ENCODE peak calls at places on chromosomes 13 and 19, in ten cellular contexts. N is brain microvascular endothelial cell, A is kidney epithelial cell, T is fibroblast of lung, G is PC-9, I is epithelial cell of esophagus, O is AG10803, B is Caco-2, W is H9, Z is cardiac fibroblast. S is an unnamed sample.
A peak's percentile ranks its signal among the peaks of the same experiment; 100 is the strongest.

GRCh38 chr19:10566658-10567410 is 1.0 kb upstream of the KRI1 start:
- DNase-seq in N (no peak), A (no peak), T (no peak), G (no peak), I (no peak), O (no peak), B (no peak), W (no peak), Z (no peak), S (no peak)

GRCh38 chr19:15378529-15379082 is 981 bp downstream of the AKAP8 start:
- DNase-seq in N (peak; percentile 47), A (no peak), T (peak; percentile 40), G (peak; percentile 53), I (peak; percentile 57), O (peak; percentile 49), B (no peak), W (no peak), Z (peak; percentile 58), S (peak; percentile 20)

GRCh38 chr19:43777163-43777700 is 3.5 kb downstream of the KCNN4 start:
- DNase-seq in N (no peak), A (no peak), T (peak; percentile 82), G (peak; percentile 74), I (no peak), O (peak; percentile 21), B (no peak), W (no peak), Z (peak; percentile 29), S (peak; percentile 73)

GRCh38 chr13:51856998-51857397 is 4.8 kb upstream of the CCDC70 start:
- DNase-seq in N (no peak), A (no peak), T (no peak), G (peak; percentile 41), I (no peak), O (no peak), B (no peak), W (no peak), Z (no peak), S (no peak)

GRCh38 chr19:6802336-6803035 is 30.0 kb downstream of the VAV1 start:
- DNase-seq in N (no peak), A (no peak), T (no peak), G (peak; percentile 71), I (peak; percentile 26), O (no peak), B (no peak), W (peak; percentile 54), Z (peak; percentile 4), S (no peak)

GRCh38 chr19:52741951-52742485 is 7.2 kb upstream of the ZNF611 start:
- DNase-seq in N (no peak), A (no peak), T (no peak), G (no peak), I (no peak), O (no peak), B (no peak), W (no peak), Z (no peak), S (no peak)

GRCh38 chr19:29370276-29370675 is 155.5 kb upstream of the VSTM2B start:
- DNase-seq in N (no peak), A (no peak), T (no peak), G (no peak), I (no peak), O (no peak), B (no peak), W (peak; percentile 6), Z (no peak), S (no peak)

GRCh38 chr19:46107371-46107770 is 17.1 kb downstream of the IGFL3 start:
- DNase-seq in N (no peak), A (no peak), T (peak; percentile 93), G (no peak), I (peak; percentile 33), O (peak; percentile 73), B (no peak), W (no peak), Z (peak; percentile 47), S (no peak)

GRCh38 chr19:41363753-41364545 is at the start of gene B9D2:
- DNase-seq in N (peak; percentile 98), A (peak; percentile 84), T (peak; percentile 96), G (peak; percentile 93), I (peak; percentile 98), O (peak; percentile 97), B (peak; percentile 99), W (peak; percentile 98), Z (peak; percentile 99), S (peak; percentile 99)
- TF ChIP-seq CTCF in N (no peak), A (no peak), T (no peak), G (no peak), I (no peak), O (no peak), B (no peak), W (no peak), Z (no peak), S (no peak)

GRCh38 chr19:3573858-3574637 is 1.3 kb downstream of the HMG20B start:
- DNase-seq in N (peak; percentile 96), A (peak; percentile 80), T (peak; percentile 89), G (peak; percentile 83), I (peak; percentile 99), O (peak; percentile 94), B (peak; percentile 88), W (peak; percentile 98), Z (peak; percentile 97), S (peak; percentile 90)

GRCh38 chr19:3575949-3576673 is 3.4 kb downstream of the HMG20B start:
- DNase-seq in N (no peak), A (no peak), T (no peak), G (no peak), I (no peak), O (no peak), B (no peak), W (no peak), Z (no peak), S (no peak)

GRCh38 chr19:3576696-3577443 is 4.1 kb downstream of the HMG20B start:
- DNase-seq in N (no peak), A (no peak), T (peak; percentile 71), G (no peak), I (peak; percentile 36), O (peak; percentile 70), B (no peak), W (peak; percentile 93), Z (peak; percentile 79), S (no peak)

GRCh38 chr19:3573162-3573857 is 566 bp downstream of the HMG20B start:
- DNase-seq in N (no peak), A (no peak), T (no peak), G (no peak), I (no peak), O (no peak), B (no peak), W (no peak), Z (no peak), S (no peak)

DNA sequence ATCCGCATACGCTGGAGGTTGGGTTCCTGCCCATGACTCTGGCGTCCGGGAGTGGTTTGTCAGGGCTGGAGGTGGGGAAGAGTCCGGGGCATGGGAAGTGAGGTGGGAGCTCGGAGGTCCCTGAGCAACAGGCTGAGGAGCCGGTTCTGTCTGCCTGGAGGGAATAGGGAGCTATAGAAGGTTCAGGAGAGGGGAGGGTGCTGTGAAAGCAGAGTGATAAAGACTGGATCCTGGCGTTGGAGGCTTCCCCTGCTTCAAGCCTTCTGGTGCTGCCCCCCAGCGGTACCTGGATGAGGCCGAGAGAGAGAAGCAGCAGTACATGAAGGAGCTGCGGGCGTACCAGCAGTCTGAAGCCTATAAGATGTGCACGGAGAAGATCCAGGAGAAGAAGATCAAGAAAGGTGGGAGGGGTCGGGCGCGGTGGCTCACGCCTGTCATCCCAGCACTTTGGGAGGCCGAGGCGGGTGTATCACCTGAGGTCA is 2.6 kb downstream of the HMG20B start:
- DNase-seq in N (peak; percentile 49), A (no peak), T (no peak), G (no peak), I (peak; percentile 65), O (no peak), B (no peak), W (peak; percentile 88), Z (peak; percentile 43), S (peak; percentile 49)
- TF ChIP-seq CTCF in N (peak; percentile 65), A (peak; percentile 38), T (peak; percentile 30), G (peak; percentile 29), I (peak; percentile 47), O (no peak), B (no peak), W (peak; percentile 62), Z (peak; percentile 31), S (no peak)

DNA sequence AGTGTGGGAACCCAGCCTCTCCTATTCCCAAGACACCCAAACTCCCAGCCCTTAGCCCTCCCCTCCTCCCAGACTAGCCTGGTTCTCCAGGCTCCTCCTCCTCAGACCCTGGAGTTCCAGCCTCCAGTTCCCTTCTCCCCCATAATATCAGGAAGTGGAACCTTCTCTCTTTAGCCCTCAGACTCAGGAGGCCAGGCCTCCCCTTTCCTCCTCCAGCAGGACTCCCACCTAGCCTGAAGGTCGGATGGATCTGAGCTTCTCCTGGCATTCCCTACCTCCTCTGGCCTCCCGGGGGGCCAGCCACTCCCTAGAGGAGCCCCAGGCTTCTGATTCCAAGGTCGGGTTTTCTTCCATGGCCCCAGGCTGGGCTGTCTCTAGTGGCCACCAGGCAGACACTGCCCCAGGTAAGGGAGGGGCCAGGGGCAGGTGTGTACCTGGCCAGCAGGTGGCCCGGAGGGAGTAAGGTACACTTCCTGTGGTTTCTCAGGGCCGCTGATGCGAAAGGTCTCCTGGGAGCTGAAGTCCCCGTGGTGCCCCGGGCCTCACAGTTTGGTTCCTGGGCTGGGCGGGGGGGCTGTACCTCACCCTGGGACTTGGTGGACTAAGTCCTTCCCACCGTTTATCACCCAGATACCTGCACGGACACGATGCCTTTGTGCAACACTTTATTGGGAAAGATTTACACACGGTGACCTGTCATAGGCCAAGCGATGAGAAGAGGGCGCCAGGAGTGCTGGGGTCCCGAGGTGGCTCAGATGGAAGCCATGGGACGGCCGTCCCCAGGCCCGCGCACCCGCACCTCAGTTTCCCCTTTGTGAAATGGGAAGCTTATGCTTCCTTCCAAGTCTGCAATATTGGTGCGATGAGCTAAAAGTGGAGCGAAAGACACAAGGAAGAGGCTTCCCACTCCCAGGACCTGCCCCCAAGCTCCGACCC is at the start of gene TMC4:
- DNase-seq in N (no peak), A (no peak), T (no peak), G (peak; percentile 96), I (peak; percentile 83), O (peak; percentile 24), B (peak; percentile 96), W (peak; percentile 96), Z (peak; percentile 63), S (peak; percentile 95)
- TF ChIP-seq CTCF in N (no peak), A (peak; percentile 1), T (no peak), G (peak; percentile 76), I (peak; percentile 54), O (no peak), B (peak; percentile 95), W (peak; percentile 67), Z (no peak), S (peak; percentile 83)

GRCh38 chr19:19384486-19384885 is 21.0 kb upstream of the GATAD2A start:
- DNase-seq in N (no peak), A (no peak), T (no peak), G (no peak), I (no peak), O (no peak), B (no peak), W (no peak), Z (no peak), S (no peak)

GRCh38 chr19:19385900-19386339 is 19.6 kb upstream of the GATAD2A start:
- DNase-seq in N (no peak), A (no peak), T (peak; percentile 42), G (peak; percentile 50), I (no peak), O (no peak), B (no peak), W (peak; percentile 52), Z (no peak), S (no peak)

GRCh38 chr19:19387108-19387507 is 18.4 kb upstream of the GATAD2A start:
- DNase-seq in N (no peak), A (no peak), T (no peak), G (no peak), I (no peak), O (no peak), B (no peak), W (no peak), Z (no peak), S (no peak)

GRCh38 chr19:19386373-19386869 is 19.1 kb upstream of the GATAD2A start:
- DNase-seq in N (no peak), A (no peak), T (no peak), G (no peak), I (no peak), O (no peak), B (no peak), W (no peak), Z (no peak), S (no peak)

DNA sequence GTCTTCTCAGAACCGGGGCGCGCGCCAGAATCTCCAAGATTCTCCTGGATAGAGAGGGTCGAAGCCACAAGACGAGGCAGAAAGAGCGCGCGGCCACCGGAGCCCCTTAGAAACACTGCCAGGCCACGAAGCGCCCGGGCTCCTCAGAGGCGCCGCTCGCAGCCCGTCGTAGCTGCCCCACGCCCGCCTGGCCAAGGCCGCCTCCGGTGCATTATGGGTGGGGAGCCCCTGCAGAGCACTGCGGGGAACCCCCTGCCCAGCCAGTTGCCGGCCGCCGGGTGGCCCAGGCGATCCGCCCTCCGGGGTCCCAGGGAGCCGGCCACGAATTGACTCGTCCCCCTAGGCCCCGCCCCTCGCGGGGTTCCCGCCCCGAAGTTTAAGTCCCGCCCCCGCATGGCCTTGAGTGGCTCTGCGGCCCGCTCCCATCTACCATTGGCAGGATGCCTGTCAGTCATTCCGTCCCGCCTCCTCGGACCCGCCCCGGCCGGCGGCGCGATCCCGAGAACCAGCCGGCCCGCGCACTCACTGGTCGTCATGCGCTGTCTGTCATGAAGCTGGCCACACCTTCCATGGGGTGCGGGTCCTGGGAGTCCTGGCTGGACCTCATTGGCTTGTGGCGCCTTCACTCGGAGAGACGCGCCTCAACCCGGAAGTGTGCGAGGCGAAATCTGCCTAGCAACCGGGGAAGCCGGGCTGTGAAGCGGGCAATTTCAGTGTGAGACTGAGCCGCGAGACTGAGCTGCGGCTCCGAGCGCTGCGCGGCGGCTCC is 20.2 kb upstream of the GATAD2A start:
- DNase-seq in N (peak; percentile 100), A (peak; percentile 98), T (peak; percentile 100), G (peak; percentile 99), I (peak; percentile 100), O (peak; percentile 100), B (peak; percentile 100), W (peak; percentile 100), Z (peak; percentile 100), S (peak; percentile 97)
- TF ChIP-seq CTCF in N (no peak), A (no peak), T (no peak), G (no peak), I (no peak), O (no peak), B (peak; percentile 23), W (no peak), Z (peak; percentile 1), S (no peak)